ENCODE peak calls at places on chromosomes 5 and 9, in seven cellular contexts. J is fibroblast of lung; Q is mesendoderm; S is CD8-positive, alpha-beta T cell; O is neural progenitor cell; W is right cardiac atrium; U is choroid plexus epithelial cell. F is an unnamed sample.

GRCh38 chr5:99119326-99119725 is 190.5 kb upstream of the CHD1 start:
- DNase-seq in J (no peak), Q (no peak), S (no peak), O (no peak), W (no peak), U (no peak), F (no peak)

GRCh38 chr9:129382281-129383004 is 204.4 kb upstream of the IER5L start:
- DNase-seq in J (no peak), Q (no peak), S (no peak), O (no peak), W (no peak), U (no peak), F (no peak)

GRCh38 chr9:78023003-78023741 is 8.4 kb downstream of the GNAQ start:
- DNase-seq in J (peak; percentile 83), Q (no peak), S (no peak), O (no peak), W (no peak), U (peak; percentile 91), F (peak; percentile 42)

GRCh38 chr5:163658702-163659567 is 153.5 kb downstream of the MAT2B start:
- DNase-seq in J (no peak), Q (no peak), S (no peak), O (no peak), W (no peak), U (peak; percentile 3), F (no peak)

GRCh38 chr9:78783743-78784142 is 486.8 kb downstream of the PSAT1 start:
- DNase-seq in J (no peak), Q (no peak), S (no peak), O (no peak), W (no peak), U (peak; percentile 16), F (no peak)

GRCh38 chr9:91001146-91001611 is 199.6 kb downstream of the SYK start:
- DNase-seq in J (peak; percentile 52), Q (no peak), S (no peak), O (no peak), W (no peak), U (peak; percentile 49), F (no peak)

GRCh38 chr5:127076730-127077129 is 3.4 kb upstream of the C5orf63 start:
- DNase-seq in J (peak; percentile 44), Q (no peak), S (no peak), O (no peak), W (peak; percentile 52), U (peak; percentile 76), F (no peak)

GRCh38 chr9:16626577-16627130 is 243.8 kb downstream of the BNC2 start:
- DNase-seq in J (peak; percentile 93), Q (peak; percentile 89), S (no peak), O (peak; percentile 63), W (peak; percentile 37), U (peak; percentile 86), F (no peak)

GRCh38 chr5:59328801-59329296 is 564.7 kb downstream of the PDE4D start:
- DNase-seq in J (peak; percentile 87), Q (peak; percentile 62), S (no peak), O (no peak), W (peak; percentile 63), U (peak; percentile 92), F (peak; percentile 26)

GRCh38 chr9:118091221-118091620 is 387.0 kb downstream of the TLR4 start:
- DNase-seq in J (no peak), Q (no peak), S (no peak), O (no peak), W (no peak), U (no peak), F (no peak)

GRCh38 chr9:99052849-99053715 is 51.8 kb upstream of the TGFBR1 start:
- DNase-seq in J (no peak), Q (no peak), S (no peak), O (no peak), W (no peak), U (no peak), F (no peak)

GRCh38 chr5:93915142-93915553 is 173.7 kb upstream of the POU5F2 start:
- DNase-seq in J (peak; percentile 63), Q (peak; percentile 67), S (no peak), O (peak; percentile 70), W (no peak), U (peak; percentile 83), F (no peak)

GRCh38 chr9:85142461-85143401 is 473.2 kb downstream of the NTRK2 start:
- DNase-seq in J (peak; percentile 19), Q (peak; percentile 60), S (no peak), O (peak; percentile 23), W (peak; percentile 63), U (no peak), F (no peak)

DNA sequence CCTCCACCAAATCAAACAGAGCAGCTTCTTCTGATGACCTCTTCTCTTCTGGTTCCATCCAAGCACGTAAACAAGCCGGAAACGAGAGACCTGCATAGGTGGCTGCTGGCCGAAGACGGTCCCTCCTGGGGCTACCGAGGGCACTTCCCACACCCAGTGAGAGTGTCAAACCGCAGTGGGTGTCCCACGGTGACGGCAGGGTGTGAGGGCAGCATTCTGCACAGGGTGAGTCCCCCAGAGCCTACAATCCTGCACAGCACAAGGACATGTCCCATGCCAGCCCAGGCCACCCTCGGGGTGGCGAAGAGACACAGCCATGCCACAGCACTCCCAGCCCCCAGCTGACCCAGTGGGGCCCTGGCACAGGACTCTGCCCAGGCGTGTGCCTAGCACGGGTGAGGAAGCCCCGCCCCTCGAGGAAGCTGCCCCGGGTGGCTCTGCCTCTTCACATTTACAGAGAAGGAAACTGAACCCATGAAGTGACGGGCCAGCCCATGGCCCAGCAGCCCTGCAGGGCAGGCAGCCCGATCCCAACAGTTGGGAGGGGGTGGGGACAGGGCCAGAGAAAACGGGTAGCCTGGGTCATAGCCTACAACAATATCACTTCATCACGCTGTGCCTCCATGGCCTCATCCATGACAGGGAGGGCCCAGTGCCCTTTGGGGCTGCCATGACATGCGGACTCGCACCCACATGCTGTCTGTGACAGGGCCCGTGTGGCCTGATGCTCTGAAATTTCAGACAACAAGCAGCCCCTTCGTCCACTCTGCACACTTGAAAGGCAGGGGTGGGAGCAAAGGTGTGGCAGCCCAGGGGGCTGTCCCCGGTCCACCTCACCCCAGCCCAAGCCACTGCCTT is 43.2 kb downstream of the SEMA4D start:
- DNase-seq in J (no peak), Q (no peak), S (no peak), O (no peak), W (no peak), U (no peak), F (no peak)
- H3K4me3 ChIP-seq in J (no peak overlapping the region), Q (no peak overlapping the region), S (peak overlapping the region; percentile 7), O (no peak overlapping the region), W (no peak overlapping the region), U (no peak overlapping the region), F (no peak overlapping the region)

DNA sequence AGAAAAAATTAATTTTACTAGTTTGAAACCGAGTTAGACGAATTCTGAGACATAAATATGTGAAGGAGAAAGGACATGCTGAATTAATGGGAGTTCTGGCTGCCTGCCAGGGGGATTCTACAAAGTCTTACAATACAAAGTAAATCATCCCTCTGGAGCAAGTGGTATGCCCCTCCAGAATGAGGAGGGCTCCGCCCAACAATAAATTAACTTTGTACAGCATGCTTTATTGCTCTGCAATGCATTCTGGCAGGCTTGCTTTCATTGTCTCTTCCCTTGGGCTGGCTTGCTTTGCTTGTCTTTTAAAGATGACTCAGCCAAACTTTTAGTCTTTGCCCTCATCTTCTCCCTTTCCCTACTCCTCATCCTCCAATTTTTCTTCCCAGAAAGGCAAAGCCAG is 11.7 kb upstream of the PCDHB1 start:
- DNase-seq in J (no peak), Q (peak; percentile 18), S (no peak), O (no peak), W (no peak), U (no peak), F (no peak)
- H3K4me3 ChIP-seq in J (no peak overlapping the region), Q (no peak overlapping the region), S (no peak overlapping the region), O (peak overlapping the region; percentile 74), W (no peak overlapping the region), U (no peak overlapping the region), F (no peak overlapping the region)

GRCh38 chr9:93098236-93098946 is 2.4 kb downstream of the CARD19 start:
- DNase-seq in J (peak; percentile 99), Q (no peak), S (peak; percentile 75), O (no peak), W (peak; percentile 95), U (peak; percentile 97), F (peak; percentile 80)

GRCh38 chr9:93097496-93098205 is 1.6 kb downstream of the CARD19 start:
- DNase-seq in J (no peak), Q (no peak), S (no peak), O (no peak), W (peak; percentile 56), U (no peak), F (no peak)

GRCh38 chr9:93095205-93096130 is 549 bp upstream of the CARD19 start:
- DNase-seq in J (peak; percentile 95), Q (peak; percentile 99), S (peak; percentile 100), O (peak; percentile 100), W (peak; percentile 100), U (peak; percentile 99), F (peak; percentile 85)

GRCh38 chr9:93096131-93096802 is at the start of gene CARD19:
- DNase-seq in J (peak; percentile 50), Q (peak; percentile 26), S (peak; percentile 54), O (peak; percentile 39), W (no peak), U (peak; percentile 40), F (no peak)

DNA sequence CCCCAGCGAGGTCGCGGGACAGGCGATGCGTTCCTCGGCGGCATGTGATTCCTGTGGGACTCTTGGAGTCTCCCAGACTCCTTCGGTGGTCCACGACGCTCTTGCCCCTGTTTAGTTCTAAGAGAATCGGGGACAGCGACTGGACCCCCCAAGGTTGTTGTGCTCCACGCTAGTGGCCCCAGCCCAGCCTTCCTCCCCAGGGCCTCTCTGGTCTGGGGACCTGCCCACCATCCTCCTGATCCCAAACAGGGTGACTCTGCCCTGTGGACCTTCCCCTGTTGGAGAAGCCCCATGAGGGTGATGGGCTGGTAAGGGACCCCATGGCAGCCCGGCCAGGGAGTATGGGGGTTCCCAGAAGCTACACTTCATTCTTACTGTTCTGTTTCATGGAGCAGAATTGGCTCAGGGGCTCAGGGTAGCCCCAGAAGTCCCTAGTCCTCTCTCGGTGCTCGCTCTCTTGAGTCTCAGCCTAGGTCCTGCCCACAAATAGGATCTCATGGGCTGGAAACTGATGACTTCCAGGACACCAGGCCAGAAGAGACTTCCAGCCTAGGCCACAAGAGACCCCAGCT is 880 bp downstream of the CARD19 start:
- DNase-seq in J (no peak), Q (no peak), S (no peak), O (no peak), W (peak; percentile 60), U (no peak), F (no peak)
- H3K4me3 ChIP-seq in J (peak overlapping the region; percentile 86), Q (peak overlapping the region; percentile 60), S (peak overlapping the region; percentile 89), O (peak overlapping the region; percentile 89), W (peak overlapping the region; percentile 69), U (peak overlapping the region; percentile 84), F (peak overlapping the region; percentile 77)

DNA sequence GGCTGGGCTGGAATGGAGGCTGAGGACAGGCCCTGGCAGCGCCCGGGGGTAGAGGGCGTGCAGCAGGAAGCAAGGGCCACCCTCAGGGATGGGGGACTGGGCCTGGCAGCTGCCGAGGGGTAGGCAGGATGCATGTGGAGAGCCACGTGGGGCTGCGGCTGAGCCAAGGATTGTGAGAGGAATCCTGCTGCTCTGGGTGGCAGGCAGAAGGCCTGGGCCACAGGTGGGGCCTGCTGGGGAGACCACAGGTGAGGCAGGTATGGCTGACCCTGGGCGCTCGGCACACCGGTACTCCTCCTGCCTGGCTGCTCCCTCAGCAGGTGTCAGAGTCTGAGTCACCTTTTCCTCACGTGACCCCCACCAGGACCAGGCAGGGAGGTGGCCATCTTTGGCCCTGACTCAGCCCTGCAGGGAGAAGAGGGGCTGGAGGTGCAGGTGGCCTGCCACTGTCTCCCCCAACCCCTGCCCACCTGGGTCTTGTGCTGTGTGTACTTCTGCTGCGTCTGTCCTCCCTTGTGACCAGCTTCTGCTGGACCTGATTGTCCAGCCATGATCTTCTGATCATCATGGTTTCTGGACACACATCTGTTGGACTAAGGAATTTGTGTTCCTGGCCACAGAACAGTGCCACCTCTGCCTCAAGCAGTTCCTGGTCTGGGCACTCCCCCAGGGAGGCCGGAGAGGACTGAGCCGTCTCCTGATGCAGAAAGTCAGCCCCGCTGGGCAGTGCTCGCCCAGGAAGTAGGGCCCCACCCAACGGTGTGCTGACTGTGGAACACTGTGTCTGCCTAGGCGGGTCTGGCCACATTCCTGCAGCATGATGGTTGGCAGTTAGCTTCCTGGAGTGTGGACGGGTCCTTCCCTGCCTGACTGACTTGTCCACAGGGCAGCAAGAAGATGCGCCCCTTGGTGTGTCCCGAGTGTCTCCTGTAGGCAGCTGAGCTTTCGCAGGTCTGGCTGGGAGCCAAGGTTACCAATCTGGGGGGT is 6.4 kb downstream of the ARRDC1 start:
- DNase-seq in J (peak; percentile 84), Q (peak; percentile 67), S (peak; percentile 36), O (no peak), W (peak; percentile 75), U (peak; percentile 80), F (no peak)
- H3K4me3 ChIP-seq in J (no peak overlapping the region), Q (no peak overlapping the region), S (no peak overlapping the region), O (no peak overlapping the region), W (no peak overlapping the region), U (no peak overlapping the region), F (no peak overlapping the region)